ENCODE peak calls at places on chromosomes 7 and 10, in five cellular contexts. One of them, this sample, is unnamed.

GRCh38 chr7:149854611-149855367 is 16.6 kb downstream of the ZNF862 start:
- DNase-seq in right atrium auricular region: peak; percentile 70
- DNase-seq in RWPE1: peak; percentile 21
- DNase-seq in hepatocyte: peak; percentile 84
- DNase-seq in breast epithelium: peak; percentile 76
- DNase-seq in this sample: peak; percentile 41

GRCh38 chr10:72257051-72257892 is 16.5 kb upstream of the DDIT4 start:
- DNase-seq in right atrium auricular region: peak; percentile 72
- DNase-seq in RWPE1: no peak
- DNase-seq in breast epithelium: no peak
- DNase-seq in hepatocyte: no peak
- DNase-seq in this sample: no peak

GRCh38 chr7:114865564-114865963 is 56.3 kb upstream of the MDFIC start:
- DNase-seq in right atrium auricular region: peak; percentile 73
- DNase-seq in RWPE1: peak; percentile 42
- DNase-seq in hepatocyte: peak; percentile 56
- DNase-seq in breast epithelium: no peak
- DNase-seq in this sample: no peak

GRCh38 chr10:17059197-17059688 is 70.4 kb downstream of the CUBN start:
- DNase-seq in RWPE1: no peak
- DNase-seq in hepatocyte: no peak
- DNase-seq in breast epithelium: no peak
- DNase-seq in right atrium auricular region: no peak
- DNase-seq in this sample: no peak

GRCh38 chr7:159024280-159024951 is 120.3 kb downstream of the VIPR2 start:
- DNase-seq in hepatocyte: no peak
- DNase-seq in right atrium auricular region: no peak
- DNase-seq in breast epithelium: peak; percentile 43
- DNase-seq in RWPE1: no peak
- DNase-seq in this sample: no peak

GRCh38 chr7:22911889-22912288 is 89.2 kb upstream of the TOMM7 start:
- DNase-seq in breast epithelium: no peak
- DNase-seq in hepatocyte: no peak
- DNase-seq in RWPE1: no peak
- DNase-seq in right atrium auricular region: no peak
- DNase-seq in this sample: no peak

GRCh38 chr7:154953006-154953684 is 49.8 kb downstream of the PAXIP1 start:
- DNase-seq in RWPE1: no peak
- DNase-seq in right atrium auricular region: no peak
- DNase-seq in breast epithelium: no peak
- DNase-seq in hepatocyte: peak; percentile 67
- DNase-seq in this sample: no peak

GRCh38 chr7:106022193-106022821 is 59.2 kb downstream of the CDHR3 start:
- DNase-seq in breast epithelium: no peak
- DNase-seq in RWPE1: no peak
- DNase-seq in hepatocyte: no peak
- DNase-seq in right atrium auricular region: no peak
- DNase-seq in this sample: no peak

GRCh38 chr10:42992156-42992956 is 84.5 kb upstream of the RET start:
- DNase-seq in right atrium auricular region: no peak
- DNase-seq in breast epithelium: no peak
- DNase-seq in hepatocyte: no peak
- DNase-seq in RWPE1: no peak
- DNase-seq in this sample: no peak

GRCh38 chr7:37336259-37336658 is 112.4 kb downstream of the ELMO1 start:
- DNase-seq in right atrium auricular region: no peak
- DNase-seq in RWPE1: no peak
- DNase-seq in hepatocyte: no peak
- DNase-seq in breast epithelium: no peak
- DNase-seq in this sample: no peak

GRCh38 chr10:62077330-62078015 is 176.0 kb downstream of the ARID5B start:
- DNase-seq in hepatocyte: no peak
- DNase-seq in RWPE1: no peak
- DNase-seq in breast epithelium: no peak
- DNase-seq in right atrium auricular region: no peak
- DNase-seq in this sample: no peak

GRCh38 chr10:28302012-28302667 is 724 bp downstream of the MPP7 start:
- DNase-seq in right atrium auricular region: peak; percentile 62
- DNase-seq in hepatocyte: peak; percentile 49
- DNase-seq in RWPE1: peak; percentile 33
- DNase-seq in breast epithelium: no peak
- DNase-seq in this sample: no peak

GRCh38 chr10:132061465-132062180 is 4.1 kb upstream of the JAKMIP3 start:
- DNase-seq in RWPE1: no peak
- DNase-seq in hepatocyte: no peak
- DNase-seq in right atrium auricular region: no peak
- DNase-seq in breast epithelium: peak; percentile 25
- DNase-seq in this sample: no peak

GRCh38 chr10:57759777-57760176 is 507.9 kb downstream of the IPMK start:
- DNase-seq in breast epithelium: no peak
- DNase-seq in right atrium auricular region: no peak
- DNase-seq in RWPE1: no peak
- DNase-seq in hepatocyte: no peak
- DNase-seq in this sample: no peak

GRCh38 chr10:1206601-1207000 is 150.4 kb downstream of the WDR37 start:
- DNase-seq in breast epithelium: no peak
- DNase-seq in right atrium auricular region: no peak
- DNase-seq in hepatocyte: no peak
- DNase-seq in RWPE1: no peak
- DNase-seq in this sample: peak; percentile 35

GRCh38 chr10:3889961-3890522 is 105.0 kb upstream of the KLF6 start:
- DNase-seq in RWPE1: no peak
- DNase-seq in right atrium auricular region: no peak
- DNase-seq in hepatocyte: peak; percentile 44
- DNase-seq in breast epithelium: no peak
- DNase-seq in this sample: no peak

GRCh38 chr7:44195901-44196300 is 4.9 kb upstream of the YKT6 start:
- DNase-seq in hepatocyte: no peak
- DNase-seq in right atrium auricular region: no peak
- DNase-seq in RWPE1: no peak
- DNase-seq in breast epithelium: no peak
- DNase-seq in this sample: no peak

GRCh38 chr10:46520381-46520780 is 36.1 kb downstream of the GPRIN2 start:
- DNase-seq in right atrium auricular region: no peak
- DNase-seq in breast epithelium: peak; percentile 39
- DNase-seq in RWPE1: no peak
- DNase-seq in hepatocyte: no peak
- DNase-seq in this sample: no peak

GRCh38 chr7:142414135-142414534 is 156.3 kb upstream of the PRSS58 start:
- DNase-seq in RWPE1: no peak
- DNase-seq in right atrium auricular region: no peak
- DNase-seq in breast epithelium: no peak
- DNase-seq in hepatocyte: no peak
- DNase-seq in this sample: no peak

GRCh38 chr10:24526085-24526649 is 197.5 kb downstream of the ARHGAP21 start:
- DNase-seq in right atrium auricular region: no peak
- DNase-seq in RWPE1: no peak
- DNase-seq in breast epithelium: no peak
- DNase-seq in hepatocyte: no peak
- DNase-seq in this sample: no peak

GRCh38 chr7:24764972-24765744 is 7.9 kb upstream of the GSDME start:
- DNase-seq in right atrium auricular region: no peak
- DNase-seq in RWPE1: no peak
- DNase-seq in hepatocyte: no peak
- DNase-seq in breast epithelium: no peak
- DNase-seq in this sample: no peak

GRCh38 chr7:79452032-79452494 is 1.4 kb downstream of the MAGI2 start:
- DNase-seq in RWPE1: peak; percentile 77
- DNase-seq in right atrium auricular region: peak; percentile 91
- DNase-seq in hepatocyte: peak; percentile 93
- DNase-seq in breast epithelium: peak; percentile 66
- DNase-seq in this sample: peak; percentile 90

GRCh38 chr7:148711191-148712102 is 12.7 kb downstream of the CUL1 start:
- DNase-seq in breast epithelium: no peak
- DNase-seq in RWPE1: no peak
- DNase-seq in hepatocyte: no peak
- DNase-seq in right atrium auricular region: no peak
- DNase-seq in this sample: no peak

GRCh38 chr7:4040031-4040928 is 641.8 kb upstream of the FOXK1 start:
- DNase-seq in hepatocyte: no peak
- DNase-seq in RWPE1: no peak
- DNase-seq in right atrium auricular region: peak; percentile 49
- DNase-seq in breast epithelium: no peak
- DNase-seq in this sample: no peak
- H3K27ac ChIP-seq in hepatocyte: no peak overlapping the region
- H3K27ac ChIP-seq in RWPE1: no peak overlapping the region
- H3K27ac ChIP-seq in right atrium auricular region: no peak overlapping the region
- H3K27ac ChIP-seq in breast epithelium: no peak overlapping the region
- H3K27ac ChIP-seq in this sample: no peak overlapping the region

GRCh38 chr10:119409385-119409784 is 133.1 kb downstream of the RGS10 start:
- DNase-seq in RWPE1: no peak
- DNase-seq in breast epithelium: no peak
- DNase-seq in right atrium auricular region: no peak
- DNase-seq in hepatocyte: no peak
- DNase-seq in this sample: no peak
- H3K27ac ChIP-seq in RWPE1: no peak overlapping the region
- H3K27ac ChIP-seq in breast epithelium: peak overlapping the region; percentile 66
- H3K27ac ChIP-seq in right atrium auricular region: peak overlapping the region; percentile 58
- H3K27ac ChIP-seq in hepatocyte: no peak overlapping the region
- H3K27ac ChIP-seq in this sample: no peak overlapping the region

GRCh38 chr10:34548466-34548865 is 266.6 kb downstream of the PARD3 start:
- DNase-seq in RWPE1: no peak
- DNase-seq in right atrium auricular region: no peak
- DNase-seq in breast epithelium: no peak
- DNase-seq in hepatocyte: no peak
- DNase-seq in this sample: no peak
- H3K27ac ChIP-seq in RWPE1: no peak overlapping the region
- H3K27ac ChIP-seq in right atrium auricular region: no peak overlapping the region
- H3K27ac ChIP-seq in breast epithelium: no peak overlapping the region
- H3K27ac ChIP-seq in hepatocyte: no peak overlapping the region
- H3K27ac ChIP-seq in this sample: no peak overlapping the region

DNA sequence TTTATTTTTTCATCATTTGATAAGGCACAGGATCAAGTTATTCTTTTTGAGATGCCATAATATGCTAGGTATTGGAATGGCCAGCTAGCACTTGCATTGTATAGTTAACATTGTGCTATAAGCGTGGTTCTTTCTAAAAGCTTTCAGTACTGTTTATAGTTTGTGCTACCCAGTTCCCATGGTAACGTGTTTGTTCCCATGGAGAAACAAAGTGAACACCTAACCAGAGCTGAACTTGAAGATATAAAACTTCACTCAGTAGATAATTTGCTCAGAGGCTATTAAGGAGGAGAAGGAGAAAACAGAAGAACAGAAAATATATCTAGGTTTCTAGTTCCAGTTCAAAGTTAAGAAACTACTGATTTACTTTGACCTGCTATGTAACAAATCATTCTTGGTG is 23.6 kb upstream of the ITGB8 start:
- DNase-seq in hepatocyte: peak; percentile 68
- DNase-seq in RWPE1: no peak
- DNase-seq in right atrium auricular region: no peak
- DNase-seq in breast epithelium: no peak
- DNase-seq in this sample: no peak
- H3K27ac ChIP-seq in hepatocyte: peak overlapping the region; percentile 64
- H3K27ac ChIP-seq in RWPE1: no peak overlapping the region
- H3K27ac ChIP-seq in right atrium auricular region: no peak overlapping the region
- H3K27ac ChIP-seq in breast epithelium: no peak overlapping the region
- H3K27ac ChIP-seq in this sample: no peak overlapping the region

This sample was measured in dorsolateral prefrontal cortex.